ENCODE peak calls at places on chromosome 19, in ten cellular contexts. M is esophagus squamous epithelium, J is NCI-H748 treated with DMSO at 0.1 percent for 48 hours, S is cardiac muscle cell, D is SHP77, U is suprapubic skin, B is progenitor cell of endocrine pancreas, Q is head of caudate nucleus, R is T-helper 1 cell, I is hepatic stellate cell. T is an unnamed sample.

GRCh38 chr19:16591803-16592556 is 19.8 kb upstream of the SLC35E1 start:
- DNase-seq in M (no peak), J (no peak), S (no peak), D (no peak), U (no peak), B (no peak), Q (no peak), R (no peak), I (no peak), T (no peak)

GRCh38 chr19:16078759-16079707 is 2.7 kb downstream of the TPM4 start:
- DNase-seq in M (no peak), J (no peak), S (peak; percentile 59), D (peak; percentile 31), U (peak; percentile 87), B (no peak), Q (no peak), R (peak; percentile 49), I (peak; percentile 88), T (no peak)

GRCh38 chr19:30666301-30666803 is 294.2 kb downstream of the ZNF536 start:
- DNase-seq in M (no peak), J (peak; percentile 54), S (peak; percentile 69), D (peak; percentile 35), U (no peak), B (peak; percentile 60), Q (peak; percentile 73), R (no peak), I (peak; percentile 57), T (no peak)

GRCh38 chr19:10514211-10515145 is 2.8 kb downstream of the S1PR5 start:
- DNase-seq in M (no peak), J (no peak), S (peak; percentile 23), D (no peak), U (no peak), B (no peak), Q (no peak), R (no peak), I (no peak), T (no peak)

GRCh38 chr19:58002384-58003152 is at the start of gene ZNF606:
- DNase-seq in M (peak; percentile 18), J (peak; percentile 64), S (peak; percentile 93), D (peak; percentile 79), U (peak; percentile 89), B (peak; percentile 71), Q (peak; percentile 87), R (peak; percentile 68), I (peak; percentile 93), T (no peak)

GRCh38 chr19:47653856-47654255 is 44.9 kb downstream of the BICRA start:
- DNase-seq in M (no peak), J (no peak), S (no peak), D (no peak), U (no peak), B (no peak), Q (no peak), R (no peak), I (no peak), T (no peak)

GRCh38 chr19:13116282-13117175 is at the start of gene TRMT1:
- DNase-seq in M (peak; percentile 83), J (peak; percentile 65), S (peak; percentile 92), D (peak; percentile 92), U (peak; percentile 97), B (peak; percentile 73), Q (peak; percentile 90), R (peak; percentile 74), I (peak; percentile 98), T (peak; percentile 89)

GRCh38 chr19:10625003-10625761 is at the start of gene SLC44A2:
- DNase-seq in M (no peak), J (peak; percentile 31), S (peak; percentile 91), D (peak; percentile 60), U (peak; percentile 82), B (peak; percentile 89), Q (peak; percentile 78), R (no peak), I (peak; percentile 91), T (peak; percentile 30)

GRCh38 chr19:11191273-11191755 is 6.0 kb downstream of the KANK2 start:
- DNase-seq in M (no peak), J (no peak), S (no peak), D (peak; percentile 13), U (peak; percentile 91), B (no peak), Q (no peak), R (no peak), I (peak; percentile 98), T (no peak)

GRCh38 chr19:35247526-35248309 is 1.1 kb upstream of the LSR start:
- DNase-seq in M (no peak), J (peak; percentile 90), S (peak; percentile 96), D (peak; percentile 9), U (peak; percentile 79), B (peak; percentile 89), Q (peak; percentile 28), R (no peak), I (no peak), T (peak; percentile 89)

GRCh38 chr19:17079710-17080440 is 4.3 kb downstream of the MYO9B start:
- DNase-seq in M (peak; percentile 49), J (no peak), S (peak; percentile 13), D (no peak), U (peak; percentile 89), B (no peak), Q (peak; percentile 78), R (peak; percentile 25), I (peak; percentile 95), T (no peak)

GRCh38 chr19:31164666-31165265 is 184.5 kb downstream of the TSHZ3 start:
- DNase-seq in M (no peak), J (no peak), S (peak; percentile 54), D (no peak), U (no peak), B (no peak), Q (no peak), R (no peak), I (no peak), T (no peak)

GRCh38 chr19:903266-903797 is 9.7 kb downstream of the R3HDM4 start:
- DNase-seq in M (no peak), J (no peak), S (no peak), D (no peak), U (no peak), B (peak; percentile 57), Q (no peak), R (no peak), I (no peak), T (no peak)

GRCh38 chr19:49019242-49019932 is 2.5 kb upstream of the LHB start:
- DNase-seq in M (no peak), J (peak; percentile 39), S (peak; percentile 81), D (peak; percentile 77), U (peak; percentile 86), B (no peak), Q (peak; percentile 23), R (peak; percentile 41), I (peak; percentile 47), T (no peak)

GRCh38 chr19:6362351-6362801 is 1.0 kb downstream of the CLPP start:
- DNase-seq in M (no peak), J (no peak), S (no peak), D (no peak), U (no peak), B (no peak), Q (no peak), R (no peak), I (peak; percentile 22), T (no peak)

GRCh38 chr19:1516395-1516753 is 3.6 kb upstream of the ADAMTSL5 start:
- DNase-seq in M (no peak), J (no peak), S (no peak), D (no peak), U (no peak), B (no peak), Q (no peak), R (no peak), I (no peak), T (no peak)

GRCh38 chr19:37981785-37982475 is 74.9 kb downstream of the SIPA1L3 start:
- DNase-seq in M (no peak), J (no peak), S (no peak), D (no peak), U (no peak), B (no peak), Q (no peak), R (no peak), I (no peak), T (no peak)

GRCh38 chr19:57282011-57282636 is 1.8 kb downstream of the ZNF460 start:
- DNase-seq in M (no peak), J (no peak), S (no peak), D (no peak), U (no peak), B (no peak), Q (no peak), R (no peak), I (no peak), T (no peak)

GRCh38 chr19:15378529-15379082 is 981 bp downstream of the AKAP8 start:
- DNase-seq in M (no peak), J (no peak), S (peak; percentile 71), D (peak; percentile 39), U (no peak), B (no peak), Q (peak; percentile 45), R (no peak), I (peak; percentile 79), T (no peak)

T was measured in iPS DF 19.7.